ENCODE peak calls at places on chromosomes 7 and 10, in nine cellular contexts. G, K, H, M, T, S, E, V and C are unnamed samples.

GRCh38 chr10:71351628-71352319 is 32.7 kb downstream of the SLC29A3 start:
- DNase-seq in G (peak), K (peak), H (no peak), M (no peak), T (peak), S (no peak), E (no peak), V (no peak), C (no peak)

GRCh38 chr7:42645906-42646305 is 266.0 kb downstream of the C7orf25 start:
- DNase-seq in G (no peak), K (no peak), H (no peak), M (no peak), T (no peak), S (no peak), E (no peak), V (no peak), C (no peak)

GRCh38 chr10:43943825-43944360 is 295.2 kb upstream of the ZNF32 start:
- DNase-seq in G (no peak), K (no peak), H (no peak), M (no peak), T (peak), S (no peak), E (no peak), V (no peak), C (peak)

GRCh38 chr7:129959480-129960332 is 6.9 kb upstream of the UBE2H start:
- DNase-seq in G (no peak), K (no peak), H (no peak), M (no peak), T (no peak), S (no peak), E (no peak), V (no peak), C (no peak)

GRCh38 chr7:91557789-91558396 is 293.7 kb downstream of the FZD1 start:
- DNase-seq in G (no peak), K (no peak), H (no peak), M (no peak), T (no peak), S (no peak), E (no peak), V (no peak), C (no peak)

GRCh38 chr7:73971701-73972341 is 56.2 kb upstream of the ELN start:
- DNase-seq in G (peak), K (no peak), H (no peak), M (no peak), T (no peak), S (no peak), E (no peak), V (no peak), C (peak)

GRCh38 chr7:111867348-111867931 is 305.1 kb upstream of the IMMP2L start:
- DNase-seq in G (no peak), K (no peak), H (no peak), M (no peak), T (no peak), S (no peak), E (no peak), V (no peak), C (no peak)

GRCh38 chr7:66757939-66758338 is 17.4 kb downstream of the RABGEF1 start:
- DNase-seq in G (no peak), K (no peak), H (no peak), M (no peak), T (no peak), S (no peak), E (no peak), V (no peak), C (no peak)

GRCh38 chr7:21276471-21277035 is 151.3 kb upstream of the SP4 start:
- DNase-seq in G (peak), K (no peak), H (no peak), M (no peak), T (no peak), S (no peak), E (no peak), V (no peak), C (peak)

GRCh38 chr7:99469381-99470065 is 3.2 kb upstream of the ZNF789 start:
- DNase-seq in G (no peak), K (peak), H (no peak), M (no peak), T (no peak), S (no peak), E (no peak), V (no peak), C (no peak)

GRCh38 chr10:59382831-59383295 is 20.5 kb upstream of the FAM13C start:
- DNase-seq in G (no peak), K (no peak), H (no peak), M (no peak), T (peak), S (no peak), E (no peak), V (no peak), C (no peak)

GRCh38 chr10:59366310-59366709 is 4.0 kb upstream of the FAM13C start:
- DNase-seq in G (no peak), K (no peak), H (no peak), M (no peak), T (peak), S (no peak), E (no peak), V (no peak), C (no peak)

GRCh38 chr10:65470986-65471385 is 1454.8 kb upstream of the LRRTM3 start:
- DNase-seq in G (peak), K (no peak), H (no peak), M (no peak), T (no peak), S (no peak), E (no peak), V (no peak), C (no peak)

GRCh38 chr7:90879924-90880323 is 283.8 kb downstream of the CDK14 start:
- DNase-seq in G (no peak), K (no peak), H (no peak), M (no peak), T (no peak), S (no peak), E (no peak), V (no peak), C (no peak)

GRCh38 chr10:68756246-68756645 is 35.2 kb downstream of the CCAR1 start:
- DNase-seq in G (no peak), K (no peak), H (no peak), M (no peak), T (no peak), S (no peak), E (no peak), V (no peak), C (no peak)

GRCh38 chr10:2543974-2544373 is 523.4 kb upstream of the PFKP start:
- DNase-seq in G (no peak), K (no peak), H (no peak), M (no peak), T (no peak), S (no peak), E (no peak), V (no peak), C (no peak)

GRCh38 chr7:37205451-37205850 is 243.2 kb downstream of the ELMO1 start:
- DNase-seq in G (no peak), K (no peak), H (no peak), M (no peak), T (no peak), S (no peak), E (no peak), V (no peak), C (no peak)

GRCh38 chr10:12847361-12847975 is 154.0 kb downstream of the CCDC3 start:
- DNase-seq in G (peak), K (no peak), H (no peak), M (no peak), T (peak), S (peak), E (peak), V (no peak), C (peak)

GRCh38 chr10:13788701-13789447 is 202.1 kb downstream of the PRPF18 start:
- DNase-seq in G (no peak), K (peak), H (no peak), M (no peak), T (peak), S (no peak), E (no peak), V (no peak), C (no peak)

GRCh38 chr10:66151346-66151745 is 774.5 kb upstream of the LRRTM3 start:
- DNase-seq in G (no peak), K (no peak), H (no peak), M (no peak), T (no peak), S (no peak), E (no peak), V (no peak), C (no peak)

GRCh38 chr10:50788951-50789904 is 49.5 kb downstream of the ASAH2B start:
- DNase-seq in G (peak), K (peak), H (no peak), M (no peak), T (peak), S (no peak), E (peak), V (no peak), C (no peak)

GRCh38 chr7:32078824-32079223 is 8.6 kb upstream of the PDE1C start:
- DNase-seq in G (no peak), K (no peak), H (no peak), M (no peak), T (no peak), S (no peak), E (no peak), V (no peak), C (no peak)

GRCh38 chr10:110600487-110601101 is 33.1 kb downstream of the SMC3 start:
- DNase-seq in G (peak), K (peak), H (peak), M (peak), T (peak), S (peak), E (peak), V (no peak), C (peak)